ENCODE peak calls at places on chromosomes 3 and 15, in four cellular contexts. U is K562, A is endothelial cell of umbilical vein, Y is IMR-90. S is an unnamed sample.

GRCh38 chr15:83999396-84000120 is 236.0 kb upstream of the GOLGA6L4 start:
- DNase-seq in U (no peak), A (no peak), Y (peak; percentile 2), S (no peak)

GRCh38 chr15:41281236-41281635 is 50.2 kb downstream of the CHP1 start:
- DNase-seq in U (no peak), A (peak; percentile 26), Y (peak; percentile 92), S (peak; percentile 44)

GRCh38 chr3:13385373-13385965 is 34.7 kb downstream of the NUP210 start:
- DNase-seq in U (no peak), A (no peak), Y (peak; percentile 37), S (no peak)

GRCh38 chr3:141452045-141452444 is 34.8 kb upstream of the RASA2 start:
- DNase-seq in U (peak; percentile 26), A (peak; percentile 83), Y (peak; percentile 80), S (no peak)

GRCh38 chr15:50909044-50909342 is 510 bp downstream of the AP4E1 start:
- DNase-seq in U (no peak), A (no peak), Y (no peak), S (no peak)

GRCh38 chr3:23685484-23686258 is 120.1 kb upstream of the UBE2E1 start:
- DNase-seq in U (peak; percentile 53), A (peak; percentile 97), Y (peak; percentile 99), S (peak; percentile 90)

GRCh38 chr3:10655131-10655530 is 149.7 kb upstream of the ATP2B2 start:
- DNase-seq in U (no peak), A (no peak), Y (no peak), S (no peak)

GRCh38 chr15:47965297-47965696 is 155.5 kb upstream of the SLC24A5 start:
- DNase-seq in U (no peak), A (no peak), Y (no peak), S (no peak)

GRCh38 chr3:116614795-116615362 is 94.7 kb upstream of the TUSC7 start:
- DNase-seq in U (no peak), A (no peak), Y (peak; percentile 26), S (no peak)

GRCh38 chr3:187296058-187296457 is 4.5 kb upstream of the MASP1 start:
- DNase-seq in U (no peak), A (no peak), Y (no peak), S (no peak)

GRCh38 chr3:9730747-9731205 is 759 bp upstream of the BRPF1 start:
- DNase-seq in U (no peak), A (no peak), Y (no peak), S (no peak)

GRCh38 chr15:49145651-49146609 is 9.5 kb downstream of the COPS2 start:
- DNase-seq in U (no peak), A (peak; percentile 90), Y (peak; percentile 73), S (no peak)

GRCh38 chr3:51673181-51673801 is 2.2 kb downstream of the TEX264 start:
- DNase-seq in U (no peak), A (no peak), Y (no peak), S (no peak)

GRCh38 chr3:120013481-120013880 is 80.8 kb downstream of the GSK3B start:
- DNase-seq in U (no peak), A (peak; percentile 69), Y (peak; percentile 19), S (no peak)

GRCh38 chr3:8734908-8735307 is 1.3 kb downstream of the CAV3 start:
- DNase-seq in U (no peak), A (no peak), Y (no peak), S (no peak)

GRCh38 chr3:175266993-175267960 is 408.1 kb downstream of the NAALADL2 start:
- DNase-seq in U (no peak), A (no peak), Y (peak; percentile 84), S (no peak)

GRCh38 chr15:77021088-77021481 is 26.2 kb downstream of the PSTPIP1 start:
- DNase-seq in U (no peak), A (no peak), Y (no peak), S (no peak)

GRCh38 chr3:139639662-139640061 is 38.1 kb downstream of the NMNAT3 start:
- DNase-seq in U (no peak), A (no peak), Y (no peak), S (no peak)

GRCh38 chr3:47010050-47010712 is 30.7 kb downstream of the NBEAL2 start:
- DNase-seq in U (no peak), A (no peak), Y (no peak), S (no peak)

GRCh38 chr15:91885714-91886265 is 32.3 kb downstream of the SLCO3A1 start:
- DNase-seq in U (no peak), A (no peak), Y (no peak), S (no peak)

GRCh38 chr3:183500349-183500748 is 55.2 kb downstream of the KLHL6 start:
- DNase-seq in U (no peak), A (no peak), Y (no peak), S (no peak)

GRCh38 chr3:40996827-40997710 is 202.2 kb upstream of the CTNNB1 start:
- DNase-seq in U (peak; percentile 71), A (no peak), Y (no peak), S (no peak)

GRCh38 chr3:27758083-27758482 is 36.0 kb upstream of the EOMES start:
- DNase-seq in U (no peak), A (no peak), Y (peak; percentile 71), S (peak; percentile 73)

GRCh38 chr3:15713364-15713763 is 84.4 kb downstream of the ANKRD28 start:
- DNase-seq in U (no peak), A (no peak), Y (no peak), S (no peak)

GRCh38 chr3:182382112-182382857 is 411.0 kb upstream of the ATP11B start:
- DNase-seq in U (no peak), A (no peak), Y (no peak), S (no peak)

GRCh38 chr3:61768284-61769012 is 207.1 kb downstream of the PTPRG start:
- DNase-seq in U (no peak), A (no peak), Y (peak; percentile 11), S (no peak)

GRCh38 chr15:61315471-61315870 is 86.4 kb upstream of the RORA start:
- DNase-seq in U (no peak), A (no peak), Y (no peak), S (no peak)

GRCh38 chr3:197749315-197749600 is 425 bp upstream of the FYTTD1 start:
- DNase-seq in U (peak; percentile 47), A (no peak), Y (peak; percentile 76), S (no peak)

GRCh38 chr15:77518458-77518857 is 97.8 kb downstream of the HMG20A start:
- DNase-seq in U (no peak), A (no peak), Y (no peak), S (no peak)

GRCh38 chr3:128879991-128880390 is 571 bp downstream of the ACAD9 start:
- DNase-seq in U (no peak), A (no peak), Y (no peak), S (no peak)

GRCh38 chr3:126807795-126808194 is 103.8 kb downstream of the CHCHD6 start:
- DNase-seq in U (no peak), A (no peak), Y (peak; percentile 40), S (no peak)

DNA sequence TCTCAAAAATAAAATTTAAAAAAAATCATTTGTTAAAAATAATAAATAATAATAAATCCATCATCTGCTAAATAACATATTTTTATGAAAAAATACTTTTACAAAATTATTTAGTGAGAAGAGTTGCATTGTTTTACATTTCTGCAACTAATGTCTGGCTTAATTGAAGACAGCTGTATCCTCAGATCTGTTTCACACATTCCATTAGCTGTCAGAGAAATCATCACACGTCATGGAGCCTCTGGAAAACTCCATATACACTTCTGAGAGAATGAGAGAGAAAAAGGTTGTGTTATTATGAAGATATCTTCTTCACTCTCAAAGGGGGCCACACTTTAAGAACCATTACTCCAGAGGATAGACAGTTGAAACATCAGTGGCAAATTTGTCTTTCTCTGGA is 40.8 kb downstream of the CMSS1 start:
- DNase-seq in U (no peak), A (no peak), Y (no peak), S (no peak)
- H3K9me1 ChIP-seq in U (no peaks in the 10 kb centered on the region), A (no peaks in the 10 kb centered on the region), Y (peaks cover 30% of the 10 kb centered on the region), S (peaks cover 4% of the 10 kb centered on the region)

GRCh38 chr3:37741644-37742043 is 120.0 kb upstream of the CTDSPL start:
- DNase-seq in U (no peak), A (peak; percentile 30), Y (no peak), S (no peak)
- TF ChIP-seq CTCF in U (peak; percentile 31), A (peak; percentile 39), Y (no peak), S (peak; percentile 27)

DNA sequence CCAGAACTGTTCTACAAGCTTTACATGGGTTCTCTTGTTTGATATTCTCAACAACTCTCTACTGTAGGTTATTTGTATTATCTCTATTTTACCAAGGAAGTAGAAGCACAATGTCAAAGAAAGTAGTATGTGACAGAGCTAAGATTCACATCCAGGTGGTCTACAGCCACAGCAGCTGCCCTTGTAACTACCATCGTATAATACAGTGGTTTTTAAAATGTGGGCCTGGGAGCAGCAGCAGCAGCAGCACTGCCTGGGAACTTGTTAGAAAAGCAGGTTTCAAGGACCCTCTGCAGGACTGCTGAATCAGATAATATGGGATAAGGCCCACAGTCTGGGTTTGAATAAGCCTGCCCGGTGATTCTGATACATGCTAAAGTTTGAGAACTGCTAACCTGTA is 357.1 kb upstream of the SATB1 start:
- DNase-seq in U (no peak), A (no peak), Y (no peak), S (no peak)
- H2AFZ ChIP-seq in U (no peak overlapping the region), A (no peak overlapping the region), Y (no peak overlapping the region), S (no peak overlapping the region)

GRCh38 chr3:136678981-136679380 is 73.2 kb downstream of the STAG1 start:
- DNase-seq in U (no peak), A (no peak), Y (no peak), S (no peak)
- H3K9me1 ChIP-seq in U (no peaks in the 10 kb centered on the region), A (no peaks in the 10 kb centered on the region), Y (peaks cover 2% of the 10 kb centered on the region), S (no peaks in the 10 kb centered on the region)